ENCODE peak calls at places on chromosomes 3 and 15, in seven cellular contexts. One of them, this sample, is unnamed.

GRCh38 chr3:4984511-4984864 is 5.3 kb downstream of the BHLHE40 start:
- DNase-seq in activated CD8-positive, alpha-beta memory T cell treated with anti-CD3 and anti-CD28 coated beads for 4 hours: no peak
- DNase-seq in amygdala: no peak
- DNase-seq in memory B cell: no peak
- DNase-seq in tibial artery: no peak
- DNase-seq in M059J: no peak
- DNase-seq in erythroblast: no peak
- DNase-seq in this sample: no peak

GRCh38 chr3:138367912-138368311 is 19.5 kb downstream of the MRAS start:
- DNase-seq in activated CD8-positive, alpha-beta memory T cell treated with anti-CD3 and anti-CD28 coated beads for 4 hours: no peak
- DNase-seq in amygdala: peak; percentile 79
- DNase-seq in memory B cell: no peak
- DNase-seq in tibial artery: peak; percentile 74
- DNase-seq in M059J: no peak
- DNase-seq in erythroblast: no peak
- DNase-seq in this sample: peak; percentile 9

GRCh38 chr15:75449585-75450306 is 1.7 kb downstream of the SIN3A start:
- DNase-seq in activated CD8-positive, alpha-beta memory T cell treated with anti-CD3 and anti-CD28 coated beads for 4 hours: no peak
- DNase-seq in amygdala: no peak
- DNase-seq in memory B cell: no peak
- DNase-seq in tibial artery: peak; percentile 60
- DNase-seq in M059J: no peak
- DNase-seq in erythroblast: no peak
- DNase-seq in this sample: no peak

GRCh38 chr3:140501054-140501769 is 176.7 kb upstream of the TRIM42 start:
- DNase-seq in activated CD8-positive, alpha-beta memory T cell treated with anti-CD3 and anti-CD28 coated beads for 4 hours: no peak
- DNase-seq in amygdala: no peak
- DNase-seq in memory B cell: no peak
- DNase-seq in tibial artery: no peak
- DNase-seq in M059J: peak; percentile 26
- DNase-seq in erythroblast: no peak
- DNase-seq in this sample: no peak

GRCh38 chr3:172038823-172039222 is 555 bp upstream of the FNDC3B start:
- DNase-seq in activated CD8-positive, alpha-beta memory T cell treated with anti-CD3 and anti-CD28 coated beads for 4 hours: no peak
- DNase-seq in amygdala: no peak
- DNase-seq in memory B cell: no peak
- DNase-seq in tibial artery: no peak
- DNase-seq in M059J: no peak
- DNase-seq in erythroblast: no peak
- DNase-seq in this sample: peak; percentile 46

GRCh38 chr3:108453541-108454057 is 56.8 kb downstream of the MYH15 start:
- DNase-seq in activated CD8-positive, alpha-beta memory T cell treated with anti-CD3 and anti-CD28 coated beads for 4 hours: no peak
- DNase-seq in amygdala: no peak
- DNase-seq in memory B cell: no peak
- DNase-seq in tibial artery: no peak
- DNase-seq in M059J: peak; percentile 48
- DNase-seq in erythroblast: no peak
- DNase-seq in this sample: peak; percentile 50

GRCh38 chr3:42851228-42851834 is 24.3 kb downstream of the CYP8B1 start:
- DNase-seq in activated CD8-positive, alpha-beta memory T cell treated with anti-CD3 and anti-CD28 coated beads for 4 hours: no peak
- DNase-seq in amygdala: no peak
- DNase-seq in memory B cell: no peak
- DNase-seq in tibial artery: no peak
- DNase-seq in M059J: no peak
- DNase-seq in erythroblast: no peak
- DNase-seq in this sample: no peak

GRCh38 chr3:57758686-57759085 is 2.6 kb downstream of the SLMAP start:
- DNase-seq in activated CD8-positive, alpha-beta memory T cell treated with anti-CD3 and anti-CD28 coated beads for 4 hours: no peak
- DNase-seq in amygdala: no peak
- DNase-seq in memory B cell: no peak
- DNase-seq in tibial artery: no peak
- DNase-seq in M059J: peak; percentile 17
- DNase-seq in erythroblast: no peak
- DNase-seq in this sample: peak; percentile 31

GRCh38 chr3:139227165-139227564 is 116.7 kb upstream of the MRPS22 start:
- DNase-seq in activated CD8-positive, alpha-beta memory T cell treated with anti-CD3 and anti-CD28 coated beads for 4 hours: no peak
- DNase-seq in amygdala: no peak
- DNase-seq in memory B cell: no peak
- DNase-seq in tibial artery: no peak
- DNase-seq in M059J: peak; percentile 79
- DNase-seq in erythroblast: no peak
- DNase-seq in this sample: no peak

GRCh38 chr3:128170866-128171516 is 17.7 kb downstream of the EEFSEC start:
- DNase-seq in activated CD8-positive, alpha-beta memory T cell treated with anti-CD3 and anti-CD28 coated beads for 4 hours: no peak
- DNase-seq in amygdala: no peak
- DNase-seq in memory B cell: no peak
- DNase-seq in tibial artery: no peak
- DNase-seq in M059J: peak; percentile 67
- DNase-seq in erythroblast: peak; percentile 78
- DNase-seq in this sample: peak; percentile 88

GRCh38 chr15:28125673-28126651 is 26.8 kb upstream of the OCA2 start:
- DNase-seq in activated CD8-positive, alpha-beta memory T cell treated with anti-CD3 and anti-CD28 coated beads for 4 hours: no peak
- DNase-seq in amygdala: no peak
- DNase-seq in memory B cell: no peak
- DNase-seq in tibial artery: peak; percentile 42
- DNase-seq in M059J: peak; percentile 51
- DNase-seq in erythroblast: peak; percentile 49
- DNase-seq in this sample: peak; percentile 67

GRCh38 chr3:133895208-133896001 is at the start of gene RAB6B:
- DNase-seq in activated CD8-positive, alpha-beta memory T cell treated with anti-CD3 and anti-CD28 coated beads for 4 hours: no peak
- DNase-seq in amygdala: no peak
- DNase-seq in memory B cell: no peak
- DNase-seq in tibial artery: no peak
- DNase-seq in M059J: peak; percentile 43
- DNase-seq in erythroblast: peak; percentile 75
- DNase-seq in this sample: peak; percentile 49

GRCh38 chr3:55669133-55669532 is 182.0 kb upstream of the WNT5A start:
- DNase-seq in activated CD8-positive, alpha-beta memory T cell treated with anti-CD3 and anti-CD28 coated beads for 4 hours: no peak
- DNase-seq in amygdala: no peak
- DNase-seq in memory B cell: no peak
- DNase-seq in tibial artery: no peak
- DNase-seq in M059J: no peak
- DNase-seq in erythroblast: no peak
- DNase-seq in this sample: no peak

GRCh38 chr3:150956376-150956775 is 16.2 kb downstream of the CLRN1 start:
- DNase-seq in activated CD8-positive, alpha-beta memory T cell treated with anti-CD3 and anti-CD28 coated beads for 4 hours: no peak
- DNase-seq in amygdala: no peak
- DNase-seq in memory B cell: no peak
- DNase-seq in tibial artery: no peak
- DNase-seq in M059J: peak; percentile 51
- DNase-seq in erythroblast: no peak
- DNase-seq in this sample: peak; percentile 68

GRCh38 chr3:168077091-168077490 is 18.6 kb downstream of the GOLIM4 start:
- DNase-seq in activated CD8-positive, alpha-beta memory T cell treated with anti-CD3 and anti-CD28 coated beads for 4 hours: no peak
- DNase-seq in amygdala: no peak
- DNase-seq in memory B cell: no peak
- DNase-seq in tibial artery: no peak
- DNase-seq in M059J: peak; percentile 69
- DNase-seq in erythroblast: no peak
- DNase-seq in this sample: peak; percentile 79

GRCh38 chr3:63960048-63960711 is 48.0 kb upstream of the SCAANT1 start:
- DNase-seq in activated CD8-positive, alpha-beta memory T cell treated with anti-CD3 and anti-CD28 coated beads for 4 hours: no peak
- DNase-seq in amygdala: no peak
- DNase-seq in memory B cell: no peak
- DNase-seq in tibial artery: peak; percentile 76
- DNase-seq in M059J: peak; percentile 55
- DNase-seq in erythroblast: peak; percentile 48
- DNase-seq in this sample: peak; percentile 69

GRCh38 chr3:169748670-169749069 is 16.2 kb downstream of the TERC start:
- DNase-seq in activated CD8-positive, alpha-beta memory T cell treated with anti-CD3 and anti-CD28 coated beads for 4 hours: no peak
- DNase-seq in amygdala: no peak
- DNase-seq in memory B cell: no peak
- DNase-seq in tibial artery: no peak
- DNase-seq in M059J: no peak
- DNase-seq in erythroblast: no peak
- DNase-seq in this sample: no peak

GRCh38 chr3:69368129-69368741 is 17.7 kb downstream of the FRMD4B start:
- DNase-seq in activated CD8-positive, alpha-beta memory T cell treated with anti-CD3 and anti-CD28 coated beads for 4 hours: no peak
- DNase-seq in amygdala: no peak
- DNase-seq in memory B cell: no peak
- DNase-seq in tibial artery: no peak
- DNase-seq in M059J: peak; percentile 16
- DNase-seq in erythroblast: no peak
- DNase-seq in this sample: no peak

GRCh38 chr15:99446565-99447496 is 119.0 kb upstream of the MEF2A start:
- DNase-seq in activated CD8-positive, alpha-beta memory T cell treated with anti-CD3 and anti-CD28 coated beads for 4 hours: no peak
- DNase-seq in amygdala: no peak
- DNase-seq in memory B cell: no peak
- DNase-seq in tibial artery: no peak
- DNase-seq in M059J: no peak
- DNase-seq in erythroblast: no peak
- DNase-seq in this sample: no peak

GRCh38 chr3:12890610-12891390 is 49.4 kb upstream of the RPL32 start:
- DNase-seq in activated CD8-positive, alpha-beta memory T cell treated with anti-CD3 and anti-CD28 coated beads for 4 hours: no peak
- DNase-seq in amygdala: no peak
- DNase-seq in memory B cell: no peak
- DNase-seq in tibial artery: no peak
- DNase-seq in M059J: no peak
- DNase-seq in erythroblast: no peak
- DNase-seq in this sample: no peak

GRCh38 chr15:65054333-65055200 is 9.4 kb downstream of the SLC51B start:
- DNase-seq in activated CD8-positive, alpha-beta memory T cell treated with anti-CD3 and anti-CD28 coated beads for 4 hours: no peak
- DNase-seq in amygdala: peak; percentile 19
- DNase-seq in memory B cell: peak; percentile 59
- DNase-seq in tibial artery: peak; percentile 85
- DNase-seq in M059J: peak; percentile 64
- DNase-seq in erythroblast: peak; percentile 60
- DNase-seq in this sample: peak; percentile 72

GRCh38 chr3:149641011-149641728 is 16.7 kb downstream of the WWTR1 start:
- DNase-seq in activated CD8-positive, alpha-beta memory T cell treated with anti-CD3 and anti-CD28 coated beads for 4 hours: no peak
- DNase-seq in amygdala: no peak
- DNase-seq in memory B cell: no peak
- DNase-seq in tibial artery: no peak
- DNase-seq in M059J: no peak
- DNase-seq in erythroblast: no peak
- DNase-seq in this sample: no peak

GRCh38 chr3:56980798-56981390 is 79.6 kb upstream of the SPATA12 start:
- DNase-seq in activated CD8-positive, alpha-beta memory T cell treated with anti-CD3 and anti-CD28 coated beads for 4 hours: no peak
- DNase-seq in amygdala: no peak
- DNase-seq in memory B cell: no peak
- DNase-seq in tibial artery: peak; percentile 83
- DNase-seq in M059J: peak; percentile 95
- DNase-seq in erythroblast: no peak
- DNase-seq in this sample: peak; percentile 96

GRCh38 chr3:59327324-59327939 is 277.6 kb upstream of the CFAP20DC start:
- DNase-seq in activated CD8-positive, alpha-beta memory T cell treated with anti-CD3 and anti-CD28 coated beads for 4 hours: no peak
- DNase-seq in amygdala: no peak
- DNase-seq in memory B cell: no peak
- DNase-seq in tibial artery: no peak
- DNase-seq in M059J: peak; percentile 94
- DNase-seq in erythroblast: no peak
- DNase-seq in this sample: peak; percentile 4

GRCh38 chr3:184526158-184526483 is 35.5 kb upstream of the EPHB3 start:
- DNase-seq in activated CD8-positive, alpha-beta memory T cell treated with anti-CD3 and anti-CD28 coated beads for 4 hours: no peak
- DNase-seq in amygdala: no peak
- DNase-seq in memory B cell: no peak
- DNase-seq in tibial artery: no peak
- DNase-seq in M059J: no peak
- DNase-seq in erythroblast: no peak
- DNase-seq in this sample: no peak

GRCh38 chr3:119331661-119332060 is 37.5 kb downstream of the ARHGAP31 start:
- DNase-seq in activated CD8-positive, alpha-beta memory T cell treated with anti-CD3 and anti-CD28 coated beads for 4 hours: no peak
- DNase-seq in amygdala: no peak
- DNase-seq in memory B cell: no peak
- DNase-seq in tibial artery: no peak
- DNase-seq in M059J: no peak
- DNase-seq in erythroblast: no peak
- DNase-seq in this sample: no peak

GRCh38 chr15:76998661-76999285 is 3.8 kb downstream of the PSTPIP1 start:
- DNase-seq in activated CD8-positive, alpha-beta memory T cell treated with anti-CD3 and anti-CD28 coated beads for 4 hours: no peak
- DNase-seq in amygdala: no peak
- DNase-seq in memory B cell: no peak
- DNase-seq in tibial artery: peak; percentile 21
- DNase-seq in M059J: no peak
- DNase-seq in erythroblast: no peak
- DNase-seq in this sample: no peak

GRCh38 chr3:143538577-143538981 is 309.7 kb downstream of the SLC9A9 start:
- DNase-seq in activated CD8-positive, alpha-beta memory T cell treated with anti-CD3 and anti-CD28 coated beads for 4 hours: no peak
- DNase-seq in amygdala: no peak
- DNase-seq in memory B cell: no peak
- DNase-seq in tibial artery: no peak
- DNase-seq in M059J: no peak
- DNase-seq in erythroblast: no peak
- DNase-seq in this sample: peak; percentile 6

GRCh38 chr3:40971191-40972168 is 227.8 kb upstream of the CTNNB1 start:
- DNase-seq in activated CD8-positive, alpha-beta memory T cell treated with anti-CD3 and anti-CD28 coated beads for 4 hours: no peak
- DNase-seq in amygdala: no peak
- DNase-seq in memory B cell: peak; percentile 41
- DNase-seq in tibial artery: peak; percentile 89
- DNase-seq in M059J: peak; percentile 97
- DNase-seq in erythroblast: no peak
- DNase-seq in this sample: peak; percentile 94

GRCh38 chr3:50124363-50125226 is 30.5 kb upstream of the SEMA3F start:
- DNase-seq in activated CD8-positive, alpha-beta memory T cell treated with anti-CD3 and anti-CD28 coated beads for 4 hours: no peak
- DNase-seq in amygdala: no peak
- DNase-seq in memory B cell: no peak
- DNase-seq in tibial artery: peak; percentile 60
- DNase-seq in M059J: peak; percentile 43
- DNase-seq in erythroblast: no peak
- DNase-seq in this sample: peak; percentile 60

GRCh38 chr3:194879126-194879887 is 193.6 kb downstream of the FAM43A start:
- DNase-seq in activated CD8-positive, alpha-beta memory T cell treated with anti-CD3 and anti-CD28 coated beads for 4 hours: no peak
- DNase-seq in amygdala: no peak
- DNase-seq in memory B cell: no peak
- DNase-seq in tibial artery: no peak
- DNase-seq in M059J: no peak
- DNase-seq in erythroblast: no peak
- DNase-seq in this sample: no peak

GRCh38 chr15:60363024-60363674 is 34.6 kb downstream of the ANXA2 start:
- DNase-seq in activated CD8-positive, alpha-beta memory T cell treated with anti-CD3 and anti-CD28 coated beads for 4 hours: no peak
- DNase-seq in amygdala: no peak
- DNase-seq in memory B cell: no peak
- DNase-seq in tibial artery: no peak
- DNase-seq in M059J: no peak
- DNase-seq in erythroblast: no peak
- DNase-seq in this sample: no peak

GRCh38 chr3:64104691-64105101 is 81.4 kb upstream of the PSMD6 start:
- DNase-seq in activated CD8-positive, alpha-beta memory T cell treated with anti-CD3 and anti-CD28 coated beads for 4 hours: no peak
- DNase-seq in amygdala: no peak
- DNase-seq in memory B cell: no peak
- DNase-seq in tibial artery: no peak
- DNase-seq in M059J: peak; percentile 65
- DNase-seq in erythroblast: no peak
- DNase-seq in this sample: peak; percentile 57

GRCh38 chr3:71011565-71012287 is 571.8 kb downstream of the FOXP1 start:
- DNase-seq in activated CD8-positive, alpha-beta memory T cell treated with anti-CD3 and anti-CD28 coated beads for 4 hours: no peak
- DNase-seq in amygdala: no peak
- DNase-seq in memory B cell: no peak
- DNase-seq in tibial artery: no peak
- DNase-seq in M059J: no peak
- DNase-seq in erythroblast: no peak
- DNase-seq in this sample: peak; percentile 61

GRCh38 chr3:192851821-192852352 is 65.8 kb downstream of the MB21D2 start:
- DNase-seq in activated CD8-positive, alpha-beta memory T cell treated with anti-CD3 and anti-CD28 coated beads for 4 hours: no peak
- DNase-seq in amygdala: no peak
- DNase-seq in memory B cell: no peak
- DNase-seq in tibial artery: peak; percentile 76
- DNase-seq in M059J: peak; percentile 99
- DNase-seq in erythroblast: no peak
- DNase-seq in this sample: peak; percentile 85

GRCh38 chr15:36356511-36356910 is 222.9 kb upstream of the CDIN1 start:
- DNase-seq in activated CD8-positive, alpha-beta memory T cell treated with anti-CD3 and anti-CD28 coated beads for 4 hours: no peak
- DNase-seq in amygdala: no peak
- DNase-seq in memory B cell: no peak
- DNase-seq in tibial artery: no peak
- DNase-seq in M059J: no peak
- DNase-seq in erythroblast: no peak
- DNase-seq in this sample: no peak

GRCh38 chr3:103169289-103169688 is 734.5 kb downstream of the ZPLD1 start:
- DNase-seq in activated CD8-positive, alpha-beta memory T cell treated with anti-CD3 and anti-CD28 coated beads for 4 hours: no peak
- DNase-seq in amygdala: no peak
- DNase-seq in memory B cell: no peak
- DNase-seq in tibial artery: no peak
- DNase-seq in M059J: peak; percentile 66
- DNase-seq in erythroblast: no peak
- DNase-seq in this sample: peak; percentile 56

This sample was measured in ELR.